ENCODE peak calls at places on chromosome 6, in six cellular contexts. One of them, this sample, is unnamed.

GRCh38 chr6:52881996-52882841 is 27.3 kb downstream of the GSTA3 start:
- DNase-seq in mammary epithelial cell: peak
- DNase-seq in heart left ventricle: peak
- DNase-seq in epithelial cell of esophagus: peak
- DNase-seq in prostate gland: peak
- DNase-seq in tibial artery: peak
- DNase-seq in this sample: peak

GRCh38 chr6:106574729-106575458 is 54.4 kb downstream of the RTN4IP1 start:
- DNase-seq in mammary epithelial cell: peak
- DNase-seq in heart left ventricle: no peak
- DNase-seq in epithelial cell of esophagus: peak
- DNase-seq in prostate gland: no peak
- DNase-seq in tibial artery: no peak
- DNase-seq in this sample: no peak

GRCh38 chr6:33579828-33580714 is at the start of gene BAK1:
- DNase-seq in tibial artery: peak
- DNase-seq in epithelial cell of esophagus: peak
- DNase-seq in mammary epithelial cell: peak
- DNase-seq in heart left ventricle: peak
- DNase-seq in prostate gland: peak
- DNase-seq in this sample: peak

GRCh38 chr6:145890422-145890821 is 73.7 kb downstream of the SHPRH start:
- DNase-seq in heart left ventricle: no peak
- DNase-seq in tibial artery: no peak
- DNase-seq in mammary epithelial cell: no peak
- DNase-seq in prostate gland: no peak
- DNase-seq in epithelial cell of esophagus: no peak
- DNase-seq in this sample: no peak

GRCh38 chr6:169700296-169700695 is 1.5 kb downstream of the WDR27 start:
- DNase-seq in tibial artery: no peak
- DNase-seq in prostate gland: no peak
- DNase-seq in mammary epithelial cell: no peak
- DNase-seq in heart left ventricle: no peak
- DNase-seq in epithelial cell of esophagus: no peak
- DNase-seq in this sample: no peak

GRCh38 chr6:4103929-4104328 is 25.0 kb upstream of the FAM217A start:
- DNase-seq in heart left ventricle: no peak
- DNase-seq in epithelial cell of esophagus: peak
- DNase-seq in tibial artery: no peak
- DNase-seq in prostate gland: peak
- DNase-seq in mammary epithelial cell: peak
- DNase-seq in this sample: peak

GRCh38 chr6:137218473-137218916 is 690 bp downstream of the IFNGR1 start:
- DNase-seq in mammary epithelial cell: peak
- DNase-seq in epithelial cell of esophagus: peak
- DNase-seq in prostate gland: peak
- DNase-seq in heart left ventricle: no peak
- DNase-seq in tibial artery: peak
- DNase-seq in this sample: peak

GRCh38 chr6:42278131-42278853 is 60.6 kb upstream of the MRPS10 start:
- DNase-seq in epithelial cell of esophagus: no peak
- DNase-seq in heart left ventricle: no peak
- DNase-seq in mammary epithelial cell: no peak
- DNase-seq in prostate gland: no peak
- DNase-seq in tibial artery: no peak
- DNase-seq in this sample: no peak

GRCh38 chr6:21085643-21086042 is 507.9 kb upstream of the SOX4 start:
- DNase-seq in tibial artery: no peak
- DNase-seq in mammary epithelial cell: no peak
- DNase-seq in heart left ventricle: no peak
- DNase-seq in prostate gland: no peak
- DNase-seq in epithelial cell of esophagus: no peak
- DNase-seq in this sample: no peak

GRCh38 chr6:63066053-63066704 is 145.1 kb upstream of the FKBP1C start:
- DNase-seq in prostate gland: no peak
- DNase-seq in tibial artery: no peak
- DNase-seq in heart left ventricle: no peak
- DNase-seq in epithelial cell of esophagus: peak
- DNase-seq in mammary epithelial cell: peak
- DNase-seq in this sample: no peak

GRCh38 chr6:149259753-149260152 is 57.8 kb upstream of the TAB2 start:
- DNase-seq in mammary epithelial cell: no peak
- DNase-seq in prostate gland: no peak
- DNase-seq in tibial artery: peak
- DNase-seq in heart left ventricle: no peak
- DNase-seq in epithelial cell of esophagus: no peak
- DNase-seq in this sample: no peak

GRCh38 chr6:148037496-148037895 is 305.1 kb upstream of the SASH1 start:
- DNase-seq in prostate gland: no peak
- DNase-seq in heart left ventricle: no peak
- DNase-seq in mammary epithelial cell: no peak
- DNase-seq in tibial artery: no peak
- DNase-seq in epithelial cell of esophagus: peak
- DNase-seq in this sample: no peak

GRCh38 chr6:137793805-137794508 is 73.1 kb upstream of the TNFAIP3 start:
- DNase-seq in prostate gland: no peak
- DNase-seq in mammary epithelial cell: no peak
- DNase-seq in epithelial cell of esophagus: no peak
- DNase-seq in tibial artery: no peak
- DNase-seq in heart left ventricle: no peak
- DNase-seq in this sample: no peak

GRCh38 chr6:14670806-14671205 is 553.2 kb downstream of the CD83 start:
- DNase-seq in mammary epithelial cell: no peak
- DNase-seq in epithelial cell of esophagus: peak
- DNase-seq in heart left ventricle: no peak
- DNase-seq in tibial artery: no peak
- DNase-seq in prostate gland: no peak
- DNase-seq in this sample: no peak

GRCh38 chr6:137341721-137342195 is 122.6 kb upstream of the IFNGR1 start:
- DNase-seq in tibial artery: no peak
- DNase-seq in epithelial cell of esophagus: peak
- DNase-seq in mammary epithelial cell: no peak
- DNase-seq in prostate gland: no peak
- DNase-seq in heart left ventricle: no peak
- DNase-seq in this sample: peak

GRCh38 chr6:139531148-139531547 is 156.7 kb upstream of the CITED2 start:
- DNase-seq in heart left ventricle: no peak
- DNase-seq in tibial artery: no peak
- DNase-seq in prostate gland: no peak
- DNase-seq in epithelial cell of esophagus: peak
- DNase-seq in mammary epithelial cell: no peak
- DNase-seq in this sample: no peak

GRCh38 chr6:106939208-106939607 is 35.3 kb downstream of the CD24 start:
- DNase-seq in heart left ventricle: no peak
- DNase-seq in epithelial cell of esophagus: no peak
- DNase-seq in tibial artery: no peak
- DNase-seq in mammary epithelial cell: no peak
- DNase-seq in prostate gland: no peak
- DNase-seq in this sample: peak

GRCh38 chr6:1482381-1483166 is 93.2 kb downstream of the FOXF2 start:
- DNase-seq in epithelial cell of esophagus: peak
- DNase-seq in tibial artery: no peak
- DNase-seq in mammary epithelial cell: peak
- DNase-seq in prostate gland: no peak
- DNase-seq in heart left ventricle: no peak
- DNase-seq in this sample: no peak

GRCh38 chr6:26216886-26217713 is 129.9 kb downstream of the HFE start:
- DNase-seq in prostate gland: peak
- DNase-seq in tibial artery: peak
- DNase-seq in epithelial cell of esophagus: peak
- DNase-seq in mammary epithelial cell: no peak
- DNase-seq in heart left ventricle: peak
- DNase-seq in this sample: peak

GRCh38 chr6:26214826-26215199 is 127.6 kb downstream of the HFE start:
- DNase-seq in mammary epithelial cell: no peak
- DNase-seq in epithelial cell of esophagus: no peak
- DNase-seq in tibial artery: no peak
- DNase-seq in prostate gland: no peak
- DNase-seq in heart left ventricle: no peak
- DNase-seq in this sample: no peak

GRCh38 chr6:26213334-26214075 is 126.3 kb downstream of the HFE start:
- DNase-seq in heart left ventricle: no peak
- DNase-seq in mammary epithelial cell: no peak
- DNase-seq in tibial artery: no peak
- DNase-seq in epithelial cell of esophagus: no peak
- DNase-seq in prostate gland: no peak
- DNase-seq in this sample: no peak

GRCh38 chr6:26216015-26216885 is 129.0 kb downstream of the HFE start:
- DNase-seq in heart left ventricle: peak
- DNase-seq in mammary epithelial cell: peak
- DNase-seq in epithelial cell of esophagus: peak
- DNase-seq in prostate gland: peak
- DNase-seq in tibial artery: no peak
- DNase-seq in this sample: no peak

DNA sequence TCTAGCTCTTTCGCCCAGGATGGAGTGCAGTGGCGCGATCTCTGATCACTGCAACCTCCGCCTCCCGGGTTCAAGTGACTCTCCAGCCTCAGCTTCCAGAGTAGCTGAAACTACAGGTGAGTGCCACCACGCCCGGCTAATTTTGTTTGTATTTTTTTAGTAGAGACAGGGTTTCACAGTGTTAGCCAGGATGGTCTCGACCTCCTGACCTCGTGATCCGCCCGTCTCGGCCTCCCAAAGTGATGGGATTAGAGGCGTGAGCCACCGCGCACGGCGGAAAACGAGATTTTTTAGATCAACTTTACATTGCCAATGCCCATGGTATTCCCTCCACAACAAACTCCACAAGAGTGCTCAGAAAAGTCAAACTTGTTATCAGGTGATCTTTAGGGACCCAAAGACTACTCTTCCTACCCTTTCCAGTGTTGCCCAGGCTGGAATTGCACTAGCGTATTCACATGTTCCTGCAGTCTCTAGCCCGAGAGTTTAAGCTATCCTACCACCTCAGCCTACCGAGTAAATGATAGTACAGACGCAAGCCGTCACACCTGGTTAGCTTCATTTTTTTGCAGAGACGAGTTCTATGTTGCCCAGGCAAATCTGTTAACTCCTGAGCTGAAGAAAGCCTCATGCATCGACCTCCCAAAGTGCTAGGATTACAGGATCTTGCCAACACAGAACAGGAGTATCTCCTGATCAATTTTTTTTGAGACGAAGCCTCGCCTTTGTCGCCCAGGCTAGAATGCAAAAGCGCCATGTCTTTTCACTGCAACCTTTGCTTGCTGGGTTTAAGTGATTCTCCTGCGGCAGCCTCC is 128.2 kb downstream of the HFE start:
- DNase-seq in tibial artery: no peak
- DNase-seq in mammary epithelial cell: peak
- DNase-seq in prostate gland: no peak
- DNase-seq in heart left ventricle: no peak
- DNase-seq in epithelial cell of esophagus: peak
- DNase-seq in this sample: no peak
- H3K4me3 ChIP-seq in tibial artery: peak
- H3K4me3 ChIP-seq in mammary epithelial cell: peak
- H3K4me3 ChIP-seq in prostate gland: peak
- H3K4me3 ChIP-seq in heart left ventricle: peak
- H3K4me3 ChIP-seq in epithelial cell of esophagus: peak
- H3K4me3 ChIP-seq in this sample: no peak

DNA sequence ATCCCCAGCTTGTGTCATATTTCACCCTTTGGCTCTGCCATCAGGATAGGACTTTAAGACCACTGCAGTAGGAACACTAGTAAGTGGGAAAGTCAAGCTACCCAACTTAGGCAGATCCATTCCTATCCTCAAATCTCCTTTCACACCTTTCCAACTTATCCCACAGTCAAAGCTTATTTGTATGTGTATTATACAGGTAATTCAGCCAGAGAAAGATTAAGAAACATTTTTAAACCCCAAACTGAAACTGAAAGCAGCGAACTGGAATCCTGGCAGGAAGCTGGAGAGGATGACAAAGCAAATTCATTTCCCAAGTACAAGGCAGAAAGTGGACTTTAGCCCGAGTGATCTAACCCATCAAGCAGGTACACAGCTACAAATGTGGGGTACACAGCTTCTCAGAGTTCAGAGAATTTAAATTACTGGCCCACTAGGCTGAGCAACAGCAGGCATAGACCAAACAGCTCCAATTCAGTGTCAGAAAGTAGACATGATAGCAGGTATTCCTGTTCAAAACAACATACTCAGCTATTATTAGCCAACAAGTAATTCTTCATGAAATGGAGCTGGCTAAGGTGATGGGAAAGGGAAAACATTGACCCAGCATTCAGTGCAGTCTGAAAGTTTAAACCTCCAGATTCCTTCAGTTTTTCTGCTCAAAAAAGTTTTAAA is 39.1 kb downstream of the ILRUN start:
- DNase-seq in tibial artery: peak
- DNase-seq in epithelial cell of esophagus: peak
- DNase-seq in mammary epithelial cell: peak
- DNase-seq in heart left ventricle: no peak
- DNase-seq in prostate gland: peak
- DNase-seq in this sample: peak
- H3K4me3 ChIP-seq in tibial artery: peak
- H3K4me3 ChIP-seq in epithelial cell of esophagus: peak
- H3K4me3 ChIP-seq in mammary epithelial cell: peak
- H3K4me3 ChIP-seq in heart left ventricle: peak
- H3K4me3 ChIP-seq in prostate gland: peak
- H3K4me3 ChIP-seq in this sample: no peak

DNA sequence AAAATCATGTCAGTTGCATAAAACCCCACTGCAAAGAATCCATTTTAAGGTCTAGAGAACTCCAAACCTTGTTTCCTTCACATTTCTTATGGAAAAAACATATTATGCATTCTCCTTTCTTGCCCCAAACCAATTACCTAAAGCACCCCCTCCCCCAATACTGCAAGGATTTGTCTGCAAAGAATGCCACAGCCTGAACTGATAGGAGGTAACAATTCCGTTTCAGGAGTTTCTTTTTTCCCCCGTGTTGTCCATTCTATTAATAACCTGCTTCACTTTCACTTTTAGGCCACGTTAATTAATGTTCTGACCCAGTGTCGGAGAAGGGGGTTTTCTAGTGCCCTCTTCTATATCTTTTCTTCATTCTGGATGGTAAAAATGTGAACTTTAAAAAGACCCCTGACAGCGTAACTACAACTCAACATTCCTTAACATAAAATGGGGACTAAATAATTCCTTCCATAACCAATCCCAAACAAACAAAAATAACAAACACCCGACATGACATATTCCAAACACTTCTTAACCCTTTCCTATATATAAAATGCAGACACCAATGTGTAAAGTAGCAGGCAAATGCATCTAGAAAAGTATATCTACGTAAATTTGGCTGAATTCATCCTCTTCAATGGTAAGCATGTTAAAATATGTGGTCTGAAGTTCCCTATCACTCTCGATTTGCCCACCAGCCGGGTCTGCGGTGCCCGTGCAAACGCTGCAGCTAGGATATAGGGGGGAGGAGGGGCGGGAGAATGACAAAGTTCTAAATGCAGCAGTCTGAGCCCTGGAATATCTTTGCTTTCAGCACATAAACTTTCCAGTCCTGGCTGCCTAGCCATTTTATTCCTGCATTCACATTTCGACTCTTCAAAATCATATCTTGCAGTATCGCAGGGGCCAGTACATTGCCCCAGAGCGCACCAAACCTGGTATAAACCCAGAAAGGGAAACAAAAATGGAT is 978 bp downstream of the NRN1 start:
- DNase-seq in epithelial cell of esophagus: no peak
- DNase-seq in mammary epithelial cell: no peak
- DNase-seq in tibial artery: no peak
- DNase-seq in prostate gland: no peak
- DNase-seq in heart left ventricle: no peak
- DNase-seq in this sample: no peak
- H3K4me3 ChIP-seq in epithelial cell of esophagus: no peak
- H3K4me3 ChIP-seq in mammary epithelial cell: no peak
- H3K4me3 ChIP-seq in tibial artery: peak
- H3K4me3 ChIP-seq in prostate gland: no peak
- H3K4me3 ChIP-seq in heart left ventricle: peak
- H3K4me3 ChIP-seq in this sample: no peak

GRCh38 chr6:46651006-46651405 is 1.6 kb downstream of the CYP39A1 start:
- DNase-seq in heart left ventricle: no peak
- DNase-seq in epithelial cell of esophagus: peak
- DNase-seq in tibial artery: no peak
- DNase-seq in prostate gland: no peak
- DNase-seq in mammary epithelial cell: no peak
- DNase-seq in this sample: no peak
- H3K4me3 ChIP-seq in heart left ventricle: peak
- H3K4me3 ChIP-seq in epithelial cell of esophagus: peak
- H3K4me3 ChIP-seq in tibial artery: no peak
- H3K4me3 ChIP-seq in prostate gland: peak
- H3K4me3 ChIP-seq in mammary epithelial cell: peak
- H3K4me3 ChIP-seq in this sample: no peak

This sample was measured in body of pancreas.